ENCODE peak calls at places on chromosomes 5 and 9, in nine cellular contexts. D, O, W, I, U, N, C, P and V are unnamed samples.

GRCh38 chr5:6704361-6704851 is 8.8 kb upstream of the TENT4A start:
- DNase-seq in D (peak; percentile 68), O (peak; percentile 71), W (peak; percentile 93), I (peak; percentile 71), U (peak; percentile 85), N (peak; percentile 77), C (peak; percentile 78), P (peak; percentile 70), V (no peak)

GRCh38 chr5:119322948-119323629 is 32.7 kb upstream of the TNFAIP8 start:
- DNase-seq in D (peak; percentile 60), O (no peak), W (no peak), I (peak; percentile 67), U (no peak), N (no peak), C (no peak), P (no peak), V (no peak)

GRCh38 chr9:101923451-101923850 is 185.0 kb upstream of the GRIN3A start:
- DNase-seq in D (no peak), O (no peak), W (no peak), I (no peak), U (no peak), N (no peak), C (no peak), P (no peak), V (no peak)

GRCh38 chr9:88593537-88594185 is 58.7 kb downstream of the NXNL2 start:
- DNase-seq in D (peak; percentile 30), O (no peak), W (peak; percentile 77), I (peak; percentile 87), U (peak; percentile 69), N (peak; percentile 75), C (no peak), P (peak; percentile 61), V (no peak)

GRCh38 chr5:117803533-117803932 is 1184.8 kb downstream of the DTWD2 start:
- DNase-seq in D (peak; percentile 11), O (peak; percentile 37), W (no peak), I (peak; percentile 73), U (no peak), N (no peak), C (no peak), P (no peak), V (peak; percentile 4)

GRCh38 chr5:154097031-154097430 is 58.3 kb downstream of the MFAP3 start:
- DNase-seq in D (peak; percentile 36), O (no peak), W (no peak), I (no peak), U (no peak), N (no peak), C (no peak), P (peak; percentile 72), V (no peak)

GRCh38 chr9:4366649-4367330 is 66.9 kb upstream of the GLIS3 start:
- DNase-seq in D (peak; percentile 44), O (peak; percentile 24), W (no peak), I (peak; percentile 71), U (peak; percentile 63), N (peak; percentile 69), C (no peak), P (peak; percentile 40), V (peak; percentile 43)

GRCh38 chr5:161847896-161848510 is at the start of gene GABRA1:
- DNase-seq in D (no peak), O (no peak), W (no peak), I (no peak), U (peak; percentile 14), N (no peak), C (no peak), P (peak; percentile 62), V (no peak)

GRCh38 chr5:123012321-123012720 is 24.2 kb downstream of the PPIC start:
- DNase-seq in D (no peak), O (no peak), W (no peak), I (peak; percentile 72), U (no peak), N (peak; percentile 25), C (no peak), P (no peak), V (peak; percentile 26)

GRCh38 chr5:115532517-115532916 is 12.1 kb downstream of the FEM1C start:
- DNase-seq in D (peak; percentile 6), O (no peak), W (no peak), I (no peak), U (no peak), N (peak; percentile 28), C (peak; percentile 59), P (no peak), V (no peak)

GRCh38 chr9:77166193-77166592 is 11.1 kb upstream of the VPS13A start:
- DNase-seq in D (no peak), O (no peak), W (no peak), I (no peak), U (no peak), N (no peak), C (no peak), P (no peak), V (no peak)

GRCh38 chr9:93132287-93132927 is 1.6 kb downstream of the NINJ1 start:
- DNase-seq in D (no peak), O (no peak), W (peak; percentile 81), I (peak; percentile 45), U (peak; percentile 95), N (peak; percentile 52), C (no peak), P (no peak), V (no peak)

GRCh38 chr5:1347571-1347970 is 2.7 kb upstream of the CLPTM1L start:
- DNase-seq in D (no peak), O (no peak), W (no peak), I (no peak), U (no peak), N (no peak), C (no peak), P (no peak), V (no peak)

GRCh38 chr5:141223112-141223783 is at the start of gene PCDHB14:
- DNase-seq in D (peak; percentile 13), O (no peak), W (no peak), I (peak; percentile 15), U (no peak), N (peak; percentile 22), C (no peak), P (peak; percentile 65), V (no peak)

GRCh38 chr5:13987843-13988464 is 43.5 kb upstream of the DNAH5 start:
- DNase-seq in D (peak; percentile 51), O (peak; percentile 55), W (peak; percentile 17), I (peak; percentile 85), U (peak; percentile 61), N (peak; percentile 74), C (peak; percentile 69), P (peak; percentile 72), V (peak; percentile 59)

GRCh38 chr9:99851028-99851822 is 29.5 kb downstream of the NR4A3 start:
- DNase-seq in D (no peak), O (no peak), W (no peak), I (no peak), U (no peak), N (no peak), C (no peak), P (no peak), V (no peak)

GRCh38 chr9:99859395-99859980 is 37.8 kb downstream of the NR4A3 start:
- DNase-seq in D (peak; percentile 58), O (no peak), W (no peak), I (peak; percentile 47), U (no peak), N (peak; percentile 67), C (no peak), P (no peak), V (no peak)

GRCh38 chr9:99858087-99858486 is 36.4 kb downstream of the NR4A3 start:
- DNase-seq in D (no peak), O (no peak), W (no peak), I (no peak), U (no peak), N (no peak), C (no peak), P (no peak), V (no peak)

GRCh38 chr9:99852617-99853016 is 30.9 kb downstream of the NR4A3 start:
- DNase-seq in D (no peak), O (no peak), W (no peak), I (no peak), U (no peak), N (no peak), C (no peak), P (no peak), V (no peak)

DNA sequence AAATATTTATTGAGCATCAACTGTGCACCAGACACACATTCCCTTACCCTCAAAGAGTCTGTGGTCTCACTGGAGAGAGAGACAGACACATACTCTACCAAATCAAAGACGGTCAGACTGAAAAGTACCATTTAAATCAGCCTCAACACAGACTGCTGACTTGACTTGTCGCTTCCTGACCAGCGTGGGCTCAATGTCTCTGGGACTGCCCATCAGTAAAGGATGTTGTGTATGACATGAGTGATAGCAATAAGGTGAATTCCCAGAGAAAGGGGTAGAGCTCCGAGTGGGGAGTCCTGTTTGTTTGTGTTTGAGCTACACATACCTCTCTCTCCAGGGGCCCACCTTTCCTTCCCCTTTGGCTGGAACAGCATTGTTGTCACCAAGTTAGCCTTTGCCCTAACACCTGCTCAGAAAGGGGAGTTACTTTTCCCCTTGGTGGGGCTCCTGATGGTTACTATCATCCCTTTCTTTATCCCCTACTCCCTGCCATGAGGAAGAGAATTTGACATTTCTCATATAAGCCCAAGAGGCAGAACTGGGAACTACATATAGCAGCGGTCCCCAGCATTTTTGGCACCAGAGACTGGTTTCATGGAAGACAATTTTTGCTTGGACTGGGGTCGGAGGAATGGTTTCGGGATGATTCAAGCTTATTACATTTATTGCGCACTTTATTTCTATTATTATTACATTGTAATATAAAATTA is 33.9 kb downstream of the NR4A3 start:
- DNase-seq in D (no peak), O (no peak), W (no peak), I (no peak), U (no peak), N (no peak), C (no peak), P (no peak), V (no peak)
- TF ChIP-seq CTCF in D (no peak), O (no peak), W (no peak), I (peak; percentile 3), U (no peak), N (peak; percentile 13), C (no peak), P (no peak), V (no peak)

GRCh38 chr5:15383469-15383868 is 116.5 kb upstream of the FBXL7 start:
- DNase-seq in D (peak; percentile 28), O (no peak), W (no peak), I (peak; percentile 27), U (no peak), N (peak; percentile 22), C (no peak), P (peak; percentile 13), V (no peak)
- TF ChIP-seq CTCF in D (peak; percentile 41), O (peak; percentile 68), W (peak; percentile 37), I (peak; percentile 29), U (peak; percentile 46), N (peak; percentile 55), C (peak; percentile 50), P (peak; percentile 49), V (peak; percentile 56)

GRCh38 chr5:58466939-58467338 is 7.1 kb upstream of the PLK2 start:
- DNase-seq in D (peak; percentile 61), O (no peak), W (no peak), I (peak; percentile 59), U (peak; percentile 29), N (peak; percentile 35), C (no peak), P (no peak), V (no peak)
- TF ChIP-seq CTCF in D (peak; percentile 23), O (peak; percentile 18), W (no peak), I (no peak), U (no peak), N (no peak), C (no peak), P (no peak), V (no peak)

GRCh38 chr5:27682600-27682999 is 644.2 kb upstream of the CDH9 start:
- DNase-seq in D (peak; percentile 32), O (no peak), W (no peak), I (no peak), U (no peak), N (no peak), C (no peak), P (peak; percentile 6), V (no peak)
- TF ChIP-seq CTCF in D (peak; percentile 53), O (no peak), W (no peak), I (no peak), U (no peak), N (no peak), C (no peak), P (peak; percentile 33), V (no peak)